ENCODE peak calls at places on chromosomes 12 and 14, in six cellular contexts. F is A549, P is K562, W is upper lobe of left lung, Y is HepG2, D is GM12878. O is an unnamed sample.

GRCh38 chr12:95997276-95997675 is 1.1 kb upstream of the HAL start:
- ATAC-seq in F (no peak), P (no peak), W (no peak), Y (no peak), D (no peak), O (no peak)

GRCh38 chr14:66398437-66398836 is 87.7 kb upstream of the CCDC196 start:
- ATAC-seq in F (no peak), P (no peak), W (no peak), Y (no peak), D (peak; percentile 23), O (no peak)

GRCh38 chr12:51620448-51620847 is 29.4 kb downstream of the SCN8A start:
- ATAC-seq in F (no peak), P (no peak), W (no peak), Y (no peak), D (no peak), O (no peak)

GRCh38 chr12:13463189-13463588 is 266.7 kb downstream of the EMP1 start:
- ATAC-seq in F (no peak), P (no peak), W (no peak), Y (no peak), D (no peak), O (no peak)

GRCh38 chr14:98926151-98926550 is 345.8 kb downstream of the BCL11B start:
- ATAC-seq in F (no peak), P (no peak), W (peak; percentile 39), Y (no peak), D (no peak), O (no peak)

GRCh38 chr12:104329697-104330096 is 26.2 kb downstream of the EID3 start:
- ATAC-seq in F (peak; percentile 45), P (no peak), W (no peak), Y (peak; percentile 17), D (no peak), O (no peak)

GRCh38 chr12:44930972-44931600 is 55.0 kb upstream of the NELL2 start:
- ATAC-seq in F (peak; percentile 30), P (peak; percentile 66), W (peak; percentile 39), Y (no peak), D (peak; percentile 66), O (no peak)

GRCh38 chr14:59358105-59358504 is 107.1 kb downstream of the GPR135 start:
- ATAC-seq in F (peak; percentile 44), P (peak; percentile 24), W (peak; percentile 73), Y (peak; percentile 44), D (no peak), O (peak; percentile 80)

GRCh38 chr12:114314403-114314802 is 91.5 kb downstream of the TBX5 start:
- ATAC-seq in F (no peak), P (no peak), W (no peak), Y (no peak), D (no peak), O (no peak)

GRCh38 chr12:101877816-101878811 is 734 bp downstream of the DRAM1 start:
- ATAC-seq in F (peak; percentile 73), P (peak; percentile 31), W (peak; percentile 15), Y (peak; percentile 53), D (peak; percentile 32), O (peak; percentile 25)

GRCh38 chr14:89292579-89293348 is 124.3 kb downstream of the FOXN3 start:
- ATAC-seq in F (no peak), P (no peak), W (peak; percentile 38), Y (peak; percentile 61), D (no peak), O (no peak)

GRCh38 chr14:61188196-61188595 is 92.9 kb downstream of the TMEM30B start:
- ATAC-seq in F (peak; percentile 80), P (no peak), W (peak; percentile 82), Y (no peak), D (peak; percentile 49), O (peak; percentile 57)

GRCh38 chr14:59254146-59254910 is 65.9 kb downstream of the DAAM1 start:
- ATAC-seq in F (peak; percentile 72), P (peak; percentile 40), W (peak; percentile 92), Y (peak; percentile 44), D (peak; percentile 47), O (peak; percentile 75)

GRCh38 chr14:94423465-94424056 is 29.0 kb downstream of the SERPINA11 start:
- ATAC-seq in F (peak; percentile 87), P (peak; percentile 87), W (peak; percentile 78), Y (peak; percentile 91), D (peak; percentile 88), O (peak; percentile 13)

GRCh38 chr14:83734431-83734830 is 1795.5 kb upstream of the FLRT2 start:
- ATAC-seq in F (no peak), P (no peak), W (no peak), Y (no peak), D (no peak), O (no peak)

GRCh38 chr14:94571950-94572349 is 9.3 kb upstream of the SERPINA5 start:
- ATAC-seq in F (no peak), P (no peak), W (no peak), Y (peak; percentile 7), D (no peak), O (no peak)

GRCh38 chr12:131413471-131413870 is 297.4 kb upstream of the SFSWAP start:
- ATAC-seq in F (no peak), P (no peak), W (no peak), Y (no peak), D (no peak), O (no peak)

GRCh38 chr14:96576937-96577336 is 74.8 kb downstream of the PAPOLA start:
- ATAC-seq in F (no peak), P (no peak), W (no peak), Y (peak; percentile 56), D (peak; percentile 33), O (no peak)

GRCh38 chr14:104795468-104795780 is at the start of gene AKT1:
- ATAC-seq in F (peak; percentile 12), P (no peak), W (no peak), Y (no peak), D (no peak), O (peak; percentile 28)

GRCh38 chr14:62670526-62670925 is 374.7 kb downstream of the KCNH5 start:
- ATAC-seq in F (no peak), P (no peak), W (no peak), Y (no peak), D (no peak), O (no peak)

GRCh38 chr12:20000229-20000869 is 368.0 kb upstream of the PDE3A start:
- ATAC-seq in F (no peak), P (no peak), W (no peak), Y (no peak), D (no peak), O (no peak)

GRCh38 chr12:127893875-127894635 is 372.9 kb upstream of the TMEM132C start:
- ATAC-seq in F (no peak), P (no peak), W (no peak), Y (peak; percentile 31), D (no peak), O (no peak)

GRCh38 chr12:6653987-6654386 is 6.8 kb upstream of the ACRBP start:
- ATAC-seq in F (no peak), P (no peak), W (no peak), Y (no peak), D (no peak), O (no peak)

GRCh38 chr12:44847888-44848770 is 28.0 kb downstream of the NELL2 start:
- ATAC-seq in F (no peak), P (no peak), W (no peak), Y (no peak), D (peak; percentile 85), O (no peak)

GRCh38 chr12:51517800-51518199 is 73.2 kb upstream of the SCN8A start:
- ATAC-seq in F (no peak), P (peak; percentile 89), W (no peak), Y (peak; percentile 84), D (no peak), O (no peak)

GRCh38 chr12:104825408-104825807 is 132.7 kb downstream of the SLC41A2 start:
- ATAC-seq in F (no peak), P (peak; percentile 82), W (no peak), Y (no peak), D (no peak), O (no peak)

GRCh38 chr14:57073986-57074385 is 194.7 kb downstream of the EXOC5 start:
- ATAC-seq in F (peak; percentile 34), P (no peak), W (no peak), Y (no peak), D (no peak), O (no peak)

GRCh38 chr14:55115861-55116245 is 13.2 kb upstream of the LGALS3 start:
- ATAC-seq in F (no peak), P (no peak), W (no peak), Y (no peak), D (no peak), O (no peak)

GRCh38 chr14:42130809-42131208 is 524.1 kb downstream of the LRFN5 start:
- ATAC-seq in F (no peak), P (no peak), W (no peak), Y (no peak), D (no peak), O (no peak)

GRCh38 chr12:57520008-57520726 is at the start of gene DDIT3:
- ATAC-seq in F (peak; percentile 41), P (peak; percentile 67), W (peak; percentile 93), Y (peak; percentile 71), D (peak; percentile 83), O (peak; percentile 86)
- TF ChIP-seq EP300 in F (no peak), P (no peak), W (no peak), Y (no peak), D (no peak), O (no peak)

GRCh38 chr12:32454866-32455265 is 55.5 kb downstream of the FGD4 start:
- ATAC-seq in F (no peak), P (no peak), W (no peak), Y (no peak), D (no peak), O (no peak)
- TF ChIP-seq POLR2A in F (no peak), P (no peak), W (no peak), Y (no peak), D (no peak), O (no peak)

GRCh38 chr14:91389173-91389572 is 28.4 kb downstream of the CCDC88C start:
- ATAC-seq in F (no peak), P (no peak), W (no peak), Y (no peak), D (no peak), O (no peak)
- H3K4me1 ChIP-seq in F (no peaks in the 10 kb centered on the region), P (no peaks in the 10 kb centered on the region), W (peaks cover 34% of the 10 kb centered on the region), Y (peaks cover 35% of the 10 kb centered on the region), D (peaks cover 59% of the 10 kb centered on the region), O (no peaks in the 10 kb centered on the region)

DNA sequence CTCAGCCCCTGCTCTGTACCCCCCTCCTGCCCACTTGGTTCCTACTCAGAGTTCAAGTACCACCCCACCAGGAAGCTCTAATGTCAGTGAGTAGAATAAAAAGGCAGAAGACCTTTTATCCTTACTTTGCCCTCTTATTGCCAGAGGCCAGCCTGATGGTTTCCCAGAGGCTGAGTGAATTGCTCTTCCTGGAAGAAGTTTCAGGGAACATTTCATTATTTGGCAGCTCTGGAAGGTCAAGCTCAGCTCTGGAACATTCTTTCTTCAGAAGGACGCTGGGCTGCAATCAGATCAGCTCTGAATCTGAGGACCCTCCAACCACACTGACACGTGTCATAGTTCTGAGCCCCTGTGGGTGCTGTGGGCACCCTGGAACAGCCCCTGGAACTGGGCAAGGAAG is 188.9 kb downstream of the ETV6 start:
- ATAC-seq in F (no peak), P (no peak), W (no peak), Y (no peak), D (no peak), O (peak; percentile 24)
- TF ChIP-seq EP300 in F (no peak), P (no peak), W (no peak), Y (no peak), D (no peak), O (no peak)

O was measured in gastroesophageal sphincter.